ENCODE peak calls at places on chromosomes 11 and 22, in five cellular contexts. Y, P, T, F and E are unnamed samples.

GRCh38 chr22:31431950-31432349 is 32.5 kb downstream of the DRG1 start:
- DNase-seq in Y (no peak), P (no peak), T (no peak), F (no peak), E (no peak)

GRCh38 chr11:122202161-122202950 is 86.3 kb upstream of the BLID start:
- DNase-seq in T (no peak), Y (no peak), F (no peak), P (no peak), E (no peak)

GRCh38 chr11:45847908-45848316 is 637 bp downstream of the CRY2 start:
- DNase-seq in Y (peak), F (peak), T (peak), P (no peak), E (no peak)

GRCh38 chr11:34570584-34570983 is 50.3 kb upstream of the EHF start:
- DNase-seq in P (no peak), F (peak), Y (no peak), T (no peak), E (no peak)

GRCh38 chr11:73801136-73801535 is 13.5 kb downstream of the MRPL48 start:
- DNase-seq in F (no peak), P (no peak), T (no peak), Y (no peak), E (no peak)

GRCh38 chr22:26558246-26558895 is 31.6 kb downstream of the TPST2 start:
- DNase-seq in F (no peak), P (no peak), T (no peak), Y (no peak), E (no peak)

GRCh38 chr22:36243996-36244395 is 4.7 kb upstream of the APOL2 start:
- DNase-seq in P (no peak), T (no peak), F (no peak), Y (no peak), E (no peak)

GRCh38 chr11:15536438-15536837 is 421.7 kb downstream of the INSC start:
- DNase-seq in P (no peak), Y (no peak), T (no peak), F (no peak), E (no peak)

GRCh38 chr11:68652683-68653156 is 31.6 kb upstream of the GAL start:
- DNase-seq in P (no peak), Y (no peak), F (no peak), T (no peak), E (no peak)

GRCh38 chr11:36463781-36464180 is 46.3 kb downstream of the TRAF6 start:
- DNase-seq in P (no peak), Y (no peak), T (no peak), F (no peak), E (no peak)

GRCh38 chr22:46064236-46064965 is 85.9 kb upstream of the PPARA start:
- DNase-seq in T (peak), Y (no peak), F (no peak), P (no peak), E (no peak)

GRCh38 chr22:49300241-49300640 is 527.4 kb downstream of the BRD1 start:
- DNase-seq in F (no peak), Y (no peak), T (no peak), P (no peak), E (no peak)

GRCh38 chr22:20577549-20577975 is 70.2 kb downstream of the MED15 start:
- DNase-seq in Y (no peak), F (no peak), P (no peak), T (peak), E (no peak)

GRCh38 chr11:130383363-130384168 is 44.8 kb downstream of the ADAMTS8 start:
- DNase-seq in F (no peak), P (no peak), T (no peak), Y (peak), E (no peak)

GRCh38 chr11:3000032-3000961 is 8.2 kb upstream of the NAP1L4 start:
- DNase-seq in P (peak), Y (no peak), T (peak), F (no peak), E (no peak)

GRCh38 chr11:77287136-77287535 is 14.3 kb downstream of the GDPD4 start:
- DNase-seq in P (no peak), F (no peak), T (no peak), Y (no peak), E (no peak)

GRCh38 chr22:49724893-49725489 is 102.7 kb downstream of the BRD1 start:
- DNase-seq in F (peak), P (peak), T (peak), Y (peak), E (peak)

GRCh38 chr11:74870485-74870884 is 78.4 kb downstream of the XRRA1 start:
- DNase-seq in P (no peak), T (no peak), Y (no peak), F (no peak), E (no peak)

GRCh38 chr11:34558673-34559072 is 45.1 kb upstream of the ELF5 start:
- DNase-seq in P (no peak), F (no peak), Y (no peak), T (no peak), E (no peak)

GRCh38 chr11:119373917-119374631 is 7.4 kb downstream of the USP2 start:
- DNase-seq in T (no peak), P (peak), Y (peak), F (peak), E (no peak)

GRCh38 chr11:64165482-64165841 is 451 bp downstream of the MACROD1 start:
- DNase-seq in F (no peak), P (peak), T (no peak), Y (no peak), E (no peak)

GRCh38 chr22:28801845-28802594 is 1.7 kb upstream of the XBP1 start:
- DNase-seq in T (no peak), F (no peak), P (no peak), Y (no peak), E (no peak)

GRCh38 chr11:20089796-20090653 is 70.2 kb downstream of the DBX1 start:
- DNase-seq in P (peak), Y (no peak), F (no peak), T (no peak), E (no peak)

GRCh38 chr11:69791266-69791665 is 16.1 kb upstream of the FGF4 start:
- DNase-seq in T (no peak), P (no peak), Y (no peak), F (no peak), E (no peak)

GRCh38 chr11:123055132-123055924 is 6.6 kb downstream of the HSPA8 start:
- DNase-seq in F (no peak), T (no peak), P (no peak), Y (no peak), E (no peak)

GRCh38 chr11:108697872-108698473 is 33.1 kb downstream of the DDX10 start:
- DNase-seq in T (no peak), F (peak), P (peak), Y (peak), E (peak)

GRCh38 chr11:1013628-1013935 is 22.9 kb downstream of the MUC6 start:
- DNase-seq in F (no peak), T (no peak), Y (no peak), P (no peak), E (no peak)

GRCh38 chr11:75840560-75840959 is 25.6 kb downstream of the UVRAG start:
- DNase-seq in P (no peak), F (no peak), T (no peak), Y (no peak), E (no peak)

GRCh38 chr11:60657880-60658279 is 41.5 kb upstream of the MS4A8 start:
- DNase-seq in P (peak), Y (no peak), T (no peak), F (no peak), E (no peak)

GRCh38 chr11:18452927-18453326 is 2.7 kb upstream of the LDHAL6A start:
- DNase-seq in F (no peak), Y (no peak), T (no peak), P (no peak), E (no peak)

GRCh38 chr11:118152552-118153471 is at the start of gene SCN4B:
- DNase-seq in F (no peak), Y (peak), T (peak), P (peak), E (no peak)

GRCh38 chr11:78841451-78842060 is 266.9 kb upstream of the NARS2 start:
- DNase-seq in Y (no peak), F (no peak), T (no peak), P (peak), E (no peak)

GRCh38 chr11:20259506-20259905 is 99.2 kb upstream of the DBX1 start:
- DNase-seq in P (no peak), T (no peak), Y (no peak), F (no peak), E (no peak)

GRCh38 chr11:64677441-64678023 is 45.5 kb downstream of the NRXN2 start:
- DNase-seq in T (no peak), Y (no peak), P (no peak), F (no peak), E (no peak)

GRCh38 chr11:5138256-5138655 is at the start of gene OR52A5:
- DNase-seq in F (no peak), P (no peak), T (no peak), Y (no peak), E (no peak)

GRCh38 chr11:29282088-29282487 is 734.7 kb downstream of the KCNA4 start:
- DNase-seq in P (no peak), Y (no peak), F (no peak), T (no peak), E (no peak)

GRCh38 chr11:123193742-123194141 is 1.3 kb downstream of the CLMP start:
- DNase-seq in P (no peak), T (no peak), F (no peak), Y (no peak), E (no peak)

GRCh38 chr11:109644158-109644557 is 222.2 kb downstream of the C11orf87 start:
- DNase-seq in P (peak), F (no peak), T (no peak), Y (no peak), E (no peak)

GRCh38 chr11:69471329-69472052 is 10.0 kb upstream of the LINC01488 start:
- DNase-seq in P (no peak), T (peak), F (no peak), Y (peak), E (no peak)